ENCODE peak calls at places on chromosome 10, in nine cellular contexts. Y is T-helper 17 cell; K is astrocyte of the spinal cord; O is cardiac fibroblast; L is stimulated activated CD8-positive, alpha-beta memory T cell treated with anti-CD3 and anti-CD28 coated beads, Interleukin-15, amount 100 ng/mL, for 24 hours; J is amygdala; Q is M059J; X is right atrium auricular region; N is hippocampal formation. R is an unnamed sample.

GRCh38 chr10:42646692-42647640 is 8.6 kb upstream of the ZNF33B start:
- DNase-seq in Y (no peak), K (no peak), O (no peak), L (no peak), J (no peak), Q (no peak), X (no peak), N (no peak), R (no peak)

GRCh38 chr10:112774808-112775207 is 175.2 kb upstream of the TCF7L2 start:
- DNase-seq in Y (no peak), K (no peak), O (no peak), L (no peak), J (no peak), Q (no peak), X (no peak), N (no peak), R (no peak)

GRCh38 chr10:31749293-31749692 is 179.3 kb downstream of the ARHGAP12 start:
- DNase-seq in Y (no peak), K (peak), O (no peak), L (no peak), J (no peak), Q (no peak), X (no peak), N (no peak), R (no peak)

GRCh38 chr10:78700816-78701520 is 367.8 kb upstream of the ZMIZ1 start:
- DNase-seq in Y (no peak), K (no peak), O (no peak), L (no peak), J (no peak), Q (no peak), X (peak), N (no peak), R (no peak)

GRCh38 chr10:57338823-57339558 is 928.7 kb downstream of the IPMK start:
- DNase-seq in Y (no peak), K (peak), O (peak), L (no peak), J (no peak), Q (peak), X (no peak), N (peak), R (peak)

GRCh38 chr10:34814228-34815173 is 595 bp downstream of the PARD3 start:
- DNase-seq in Y (no peak), K (peak), O (peak), L (no peak), J (no peak), Q (peak), X (no peak), N (no peak), R (no peak)

GRCh38 chr10:103083266-103083976 is 109.7 kb downstream of the NT5C2 start:
- DNase-seq in Y (no peak), K (no peak), O (no peak), L (no peak), J (no peak), Q (no peak), X (no peak), N (peak), R (no peak)

GRCh38 chr10:79185796-79186374 is 117.1 kb downstream of the ZMIZ1 start:
- DNase-seq in Y (no peak), K (no peak), O (no peak), L (no peak), J (no peak), Q (no peak), X (no peak), N (no peak), R (no peak)

GRCh38 chr10:17033529-17034250 is 95.9 kb downstream of the CUBN start:
- DNase-seq in Y (no peak), K (no peak), O (peak), L (no peak), J (no peak), Q (no peak), X (no peak), N (no peak), R (no peak)

GRCh38 chr10:58023341-58024073 is 244.2 kb downstream of the IPMK start:
- DNase-seq in Y (no peak), K (peak), O (peak), L (no peak), J (no peak), Q (peak), X (no peak), N (no peak), R (peak)

GRCh38 chr10:69731184-69731583 is 70.5 kb upstream of the COL13A1 start:
- DNase-seq in Y (no peak), K (peak), O (peak), L (no peak), J (no peak), Q (peak), X (no peak), N (no peak), R (peak)

GRCh38 chr10:110207805-110208613 is 604 bp downstream of the MXI1 start:
- DNase-seq in Y (peak), K (peak), O (peak), L (no peak), J (no peak), Q (peak), X (no peak), N (no peak), R (no peak)

GRCh38 chr10:28503114-28503513 is 29.8 kb upstream of the WAC start:
- DNase-seq in Y (no peak), K (peak), O (no peak), L (no peak), J (no peak), Q (no peak), X (no peak), N (no peak), R (peak)

GRCh38 chr10:114337510-114338462 is 66.5 kb downstream of the AFAP1L2 start:
- DNase-seq in Y (no peak), K (peak), O (no peak), L (no peak), J (no peak), Q (no peak), X (no peak), N (no peak), R (no peak)

GRCh38 chr10:100767428-100767779 is 22.0 kb downstream of the PAX2 start:
- DNase-seq in Y (no peak), K (no peak), O (no peak), L (no peak), J (no peak), Q (no peak), X (no peak), N (no peak), R (no peak)

GRCh38 chr10:114768394-114768786 is 53.2 kb upstream of the FHIP2A start:
- DNase-seq in Y (no peak), K (no peak), O (no peak), L (no peak), J (no peak), Q (no peak), X (no peak), N (no peak), R (no peak)

GRCh38 chr10:50375051-50375452 is 123.7 kb upstream of the ASAH2 start:
- DNase-seq in Y (no peak), K (no peak), O (no peak), L (no peak), J (no peak), Q (peak), X (no peak), N (no peak), R (no peak)

GRCh38 chr10:60594476-60595051 is 183.7 kb upstream of the CDK1 start:
- DNase-seq in Y (no peak), K (peak), O (peak), L (no peak), J (no peak), Q (peak), X (no peak), N (no peak), R (no peak)

GRCh38 chr10:14609178-14609577 is 165.5 kb downstream of the FAM107B start:
- DNase-seq in Y (no peak), K (no peak), O (no peak), L (no peak), J (no peak), Q (no peak), X (no peak), N (no peak), R (no peak)

GRCh38 chr10:6918305-6918704 is 338.2 kb upstream of the PRKCQ start:
- DNase-seq in Y (peak), K (no peak), O (no peak), L (peak), J (no peak), Q (no peak), X (no peak), N (no peak), R (no peak)

R was measured in stromal cell of bone marrow.